ENCODE peak calls at places on chromosomes 2 and 18, in six cellular contexts. D, X, C, O, H and A are unnamed samples. For H3K27me3, the result is how much of the 10 kb centered on the place peaks cover.

GRCh38 chr2:20723543-20723942 is 56.6 kb downstream of the GDF7 start:
- DNase-seq in H (no peak), O (no peak), X (no peak), D (no peak), C (peak), A (no peak)

GRCh38 chr2:237540823-237541222 is 25.6 kb upstream of the PRLH start:
- DNase-seq in X (no peak), H (no peak), O (no peak), C (peak), D (no peak), A (no peak)

GRCh38 chr2:241563981-241564595 is 5.5 kb downstream of the BOK start:
- DNase-seq in H (peak), X (no peak), O (peak), D (peak), C (no peak), A (no peak)

GRCh38 chr2:231427116-231427515 is 31.6 kb downstream of the B3GNT7 start:
- DNase-seq in D (no peak), H (no peak), O (no peak), X (no peak), C (no peak), A (no peak)

GRCh38 chr2:70771446-70771845 is 3.4 kb upstream of the ADD2 start:
- DNase-seq in O (no peak), X (no peak), D (no peak), C (no peak), H (no peak), A (no peak)

GRCh38 chr2:98355881-98356280 is 9.6 kb downstream of the CNGA3 start:
- DNase-seq in C (no peak), D (no peak), X (no peak), O (no peak), H (no peak), A (no peak)

GRCh38 chr2:45000921-45001628 is 8.2 kb downstream of the SIX2 start:
- DNase-seq in X (no peak), C (no peak), H (no peak), D (no peak), O (peak), A (no peak)

GRCh38 chr2:128513416-128514283 is 195.0 kb upstream of the HS6ST1 start:
- DNase-seq in X (no peak), H (peak), D (peak), O (no peak), C (no peak), A (peak)

GRCh38 chr2:137229834-137230233 is 464.5 kb downstream of the THSD7B start:
- DNase-seq in D (no peak), X (no peak), H (no peak), C (no peak), O (no peak), A (no peak)

GRCh38 chr2:46157966-46158310 is 139.3 kb upstream of the EPAS1 start:
- DNase-seq in X (no peak), O (no peak), C (peak), H (no peak), D (no peak), A (no peak)

GRCh38 chr2:122236152-122236892 is 480.9 kb downstream of the TSN start:
- DNase-seq in C (no peak), H (no peak), X (no peak), D (no peak), O (no peak), A (peak)

GRCh38 chr2:151119377-151119776 is 142.3 kb downstream of the RBM43 start:
- DNase-seq in C (no peak), H (no peak), O (no peak), D (no peak), X (no peak), A (no peak)

DNA sequence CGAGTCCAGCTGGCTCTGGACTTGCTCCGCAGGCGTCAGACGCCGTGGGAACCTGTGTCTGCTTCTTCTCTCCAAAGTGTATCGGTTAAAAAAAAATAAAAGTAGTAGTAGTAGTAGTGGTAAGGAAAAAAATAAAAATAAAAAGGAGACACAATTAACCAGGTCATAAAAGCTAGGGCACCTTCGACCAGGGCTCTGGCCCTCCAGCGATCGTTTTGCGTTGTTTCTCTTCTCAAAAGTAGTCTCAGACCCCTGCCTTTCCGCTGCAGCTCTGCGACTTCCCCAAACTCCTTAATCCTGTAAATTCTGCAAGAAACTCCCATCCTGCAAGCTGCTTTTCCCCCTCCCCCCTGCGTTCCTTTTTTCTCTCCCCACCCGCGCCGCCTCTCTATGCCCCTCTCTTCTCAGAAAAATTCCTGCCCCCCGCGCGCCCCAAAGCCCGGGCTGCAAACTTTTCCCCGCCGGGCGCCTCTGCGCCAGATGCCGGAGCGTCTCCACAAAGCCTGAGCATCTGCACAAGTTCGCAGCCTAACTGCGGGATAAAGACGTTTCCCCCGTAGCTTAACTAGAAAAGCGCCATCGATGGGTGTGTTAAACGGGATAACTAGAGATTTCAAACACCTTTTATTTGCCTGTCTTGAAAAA is 1.9 kb upstream of the SALL3 start:
- DNase-seq in O (peak), D (no peak), X (no peak), H (no peak), C (no peak), A (no peak)
- H3K27me3 ChIP-seq in O (half or more), D (under half), X (under half), H (half or more), C (half or more), A (half or more)

GRCh38 chr2:192197387-192197786 is 2.7 kb upstream of the TMEFF2 start:
- DNase-seq in O (no peak), X (no peak), H (no peak), D (no peak), C (no peak), A (no peak)
- H3K27me3 ChIP-seq in O (half or more), X (under half), H (half or more), D (half or more), C (under half), A (under half)

GRCh38 chr2:226647626-226648518 is 151.7 kb downstream of the IRS1 start:
- DNase-seq in H (no peak), D (no peak), C (peak), O (no peak), X (no peak), A (no peak)
- H3K27me3 ChIP-seq in H (under half), D (under half), C (under half), O (under half), X (under half), A (under half)

GRCh38 chr2:16900405-16901025 is 234.9 kb upstream of the CYRIA start:
- DNase-seq in H (no peak), O (no peak), X (no peak), C (no peak), D (no peak), A (peak)

GRCh38 chr2:16899958-16900357 is 234.3 kb upstream of the CYRIA start:
- DNase-seq in D (no peak), O (no peak), X (no peak), C (no peak), H (no peak), A (no peak)
- H3K27me3 ChIP-seq in D (under half), O (under half), X (under half), C (under half), H (under half), A (under half)